ENCODE peak calls at places on chromosomes 3 and 15, in four cellular contexts. One of them, this sample, is unnamed.

GRCh38 chr15:52657338-52657737 is 21.9 kb downstream of the ATOSA start:
- DNase-seq in endothelial cell of umbilical vein: peak; percentile 46
- DNase-seq in GM12878: no peak
- DNase-seq in K562: no peak
- DNase-seq in this sample: peak; percentile 93

GRCh38 chr3:154931484-154931883 is 148.6 kb upstream of the MME start:
- DNase-seq in GM12878: no peak
- DNase-seq in endothelial cell of umbilical vein: no peak
- DNase-seq in K562: no peak
- DNase-seq in this sample: peak; percentile 79

GRCh38 chr3:11143476-11143875 is 10.8 kb upstream of the HRH1 start:
- DNase-seq in GM12878: no peak
- DNase-seq in K562: no peak
- DNase-seq in endothelial cell of umbilical vein: no peak
- DNase-seq in this sample: peak; percentile 64

GRCh38 chr3:135499426-135499825 is 466.1 kb upstream of the PPP2R3A start:
- DNase-seq in K562: no peak
- DNase-seq in endothelial cell of umbilical vein: no peak
- DNase-seq in GM12878: no peak
- DNase-seq in this sample: no peak

GRCh38 chr15:66885281-66885915 is 180.0 kb upstream of the SMAD3 start:
- DNase-seq in K562: no peak
- DNase-seq in GM12878: no peak
- DNase-seq in endothelial cell of umbilical vein: no peak
- DNase-seq in this sample: no peak

GRCh38 chr3:25582242-25582641 is 82.5 kb downstream of the TOP2B start:
- DNase-seq in GM12878: no peak
- DNase-seq in K562: peak; percentile 60
- DNase-seq in endothelial cell of umbilical vein: peak; percentile 63
- DNase-seq in this sample: peak; percentile 96

GRCh38 chr15:64686130-64686735 is 89.2 kb downstream of the RBPMS2 start:
- DNase-seq in GM12878: no peak
- DNase-seq in K562: peak; percentile 34
- DNase-seq in endothelial cell of umbilical vein: peak; percentile 60
- DNase-seq in this sample: peak; percentile 63

GRCh38 chr15:25233766-25234350 is 205.0 kb downstream of the UBE3A start:
- DNase-seq in K562: no peak
- DNase-seq in endothelial cell of umbilical vein: no peak
- DNase-seq in GM12878: no peak
- DNase-seq in this sample: no peak

GRCh38 chr15:68818671-68819450 is 1.8 kb downstream of the ANP32A start:
- DNase-seq in K562: peak; percentile 51
- DNase-seq in endothelial cell of umbilical vein: peak; percentile 53
- DNase-seq in GM12878: no peak
- DNase-seq in this sample: no peak

GRCh38 chr3:186109897-186110803 is 1.3 kb upstream of the ETV5 start:
- DNase-seq in GM12878: no peak
- DNase-seq in endothelial cell of umbilical vein: peak; percentile 48
- DNase-seq in K562: peak; percentile 34
- DNase-seq in this sample: peak; percentile 21

GRCh38 chr15:99955181-99955525 is 221.9 kb upstream of the LYSMD4 start:
- DNase-seq in K562: no peak
- DNase-seq in GM12878: no peak
- DNase-seq in endothelial cell of umbilical vein: no peak
- DNase-seq in this sample: no peak

GRCh38 chr15:98583758-98584157 is 64.6 kb upstream of the IGF1R start:
- DNase-seq in endothelial cell of umbilical vein: no peak
- DNase-seq in K562: no peak
- DNase-seq in GM12878: no peak
- DNase-seq in this sample: no peak

GRCh38 chr3:129593595-129594339 is 12.7 kb downstream of the PLXND1 start:
- DNase-seq in GM12878: no peak
- DNase-seq in K562: no peak
- DNase-seq in endothelial cell of umbilical vein: peak; percentile 74
- DNase-seq in this sample: no peak

GRCh38 chr15:64906402-64906801 is 5.3 kb upstream of the ANKDD1A start:
- DNase-seq in endothelial cell of umbilical vein: no peak
- DNase-seq in K562: no peak
- DNase-seq in GM12878: no peak
- DNase-seq in this sample: no peak

GRCh38 chr3:101677436-101678286 is 729 bp upstream of the ZBTB11 start:
- DNase-seq in K562: no peak
- DNase-seq in endothelial cell of umbilical vein: no peak
- DNase-seq in GM12878: no peak
- DNase-seq in this sample: no peak

GRCh38 chr3:143207338-143207961 is 87.9 kb downstream of the CHST2 start:
- DNase-seq in K562: peak; percentile 36
- DNase-seq in endothelial cell of umbilical vein: no peak
- DNase-seq in GM12878: peak; percentile 95
- DNase-seq in this sample: peak; percentile 67

GRCh38 chr15:64044315-64045105 is 1.8 kb downstream of the DAPK2 start:
- DNase-seq in endothelial cell of umbilical vein: no peak
- DNase-seq in GM12878: peak; percentile 71
- DNase-seq in K562: no peak
- DNase-seq in this sample: no peak

GRCh38 chr15:85100186-85100937 is 118.7 kb downstream of the PDE8A start:
- DNase-seq in endothelial cell of umbilical vein: no peak
- DNase-seq in GM12878: no peak
- DNase-seq in K562: no peak
- DNase-seq in this sample: peak; percentile 8
- TF ChIP-seq FOS in endothelial cell of umbilical vein: no peak
- TF ChIP-seq FOS in GM12878: no peak
- TF ChIP-seq FOS in K562: no peak
- TF ChIP-seq FOS in this sample: no peak

GRCh38 chr3:127789051-127789450 is 33.3 kb downstream of the MGLL start:
- DNase-seq in K562: no peak
- DNase-seq in GM12878: no peak
- DNase-seq in endothelial cell of umbilical vein: no peak
- DNase-seq in this sample: no peak

GRCh38 chr3:127790580-127791183 is 31.6 kb downstream of the MGLL start:
- DNase-seq in K562: no peak
- DNase-seq in endothelial cell of umbilical vein: no peak
- DNase-seq in GM12878: no peak
- DNase-seq in this sample: no peak

GRCh38 chr3:127792664-127793292 is 29.5 kb downstream of the MGLL start:
- DNase-seq in K562: no peak
- DNase-seq in endothelial cell of umbilical vein: peak; percentile 82
- DNase-seq in GM12878: no peak
- DNase-seq in this sample: peak; percentile 98

GRCh38 chr3:127790009-127790533 is 32.2 kb downstream of the MGLL start:
- DNase-seq in endothelial cell of umbilical vein: no peak
- DNase-seq in K562: no peak
- DNase-seq in GM12878: no peak
- DNase-seq in this sample: no peak

DNA sequence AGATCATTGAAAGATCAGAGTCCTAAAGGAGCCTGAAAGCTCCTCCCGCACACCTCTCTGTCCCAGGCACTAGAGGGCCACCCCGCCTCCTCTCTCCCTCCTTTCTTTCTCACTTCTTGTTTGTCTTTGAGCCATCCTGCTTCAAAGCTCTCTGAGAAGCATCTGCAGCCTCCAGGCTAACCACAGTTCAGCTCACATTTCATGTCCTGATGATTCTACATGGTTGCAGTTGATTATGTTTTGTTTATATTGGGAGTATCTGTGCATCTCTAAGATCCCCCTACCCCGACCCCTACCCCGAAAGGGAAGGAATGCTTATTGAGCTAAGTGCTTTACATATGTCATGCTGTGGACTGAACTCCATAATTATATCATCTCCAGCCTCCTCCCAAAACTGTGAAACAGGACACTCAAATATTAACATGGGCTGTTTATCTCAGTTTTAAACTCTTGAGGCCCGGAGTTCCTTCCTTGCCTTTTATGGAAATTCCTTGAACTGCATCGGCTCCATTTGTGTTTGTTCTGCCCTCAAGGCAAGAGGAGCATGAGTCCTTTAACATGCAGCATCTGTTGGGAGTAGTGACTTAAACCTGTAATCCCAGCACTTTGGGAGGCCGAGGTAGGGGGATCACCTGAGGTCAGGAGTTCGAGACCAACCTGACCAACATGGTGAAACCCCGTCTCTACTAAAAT is 30.9 kb downstream of the MGLL start:
- DNase-seq in endothelial cell of umbilical vein: no peak
- DNase-seq in K562: peak; percentile 15
- DNase-seq in GM12878: peak; percentile 41
- DNase-seq in this sample: peak; percentile 90
- TF ChIP-seq FOS in endothelial cell of umbilical vein: no peak
- TF ChIP-seq FOS in K562: no peak
- TF ChIP-seq FOS in GM12878: no peak
- TF ChIP-seq FOS in this sample: no peak

GRCh38 chr3:171459942-171460225 is 321 bp downstream of the TNIK start:
- DNase-seq in endothelial cell of umbilical vein: no peak
- DNase-seq in K562: no peak
- DNase-seq in GM12878: no peak
- DNase-seq in this sample: no peak

GRCh38 chr3:171459130-171459941 is 869 bp downstream of the TNIK start:
- DNase-seq in GM12878: no peak
- DNase-seq in K562: peak; percentile 27
- DNase-seq in endothelial cell of umbilical vein: peak; percentile 72
- DNase-seq in this sample: peak; percentile 36

GRCh38 chr3:171462224-171462623 is 2.0 kb upstream of the TNIK start:
- DNase-seq in GM12878: no peak
- DNase-seq in K562: no peak
- DNase-seq in endothelial cell of umbilical vein: no peak
- DNase-seq in this sample: no peak

GRCh38 chr3:171460226-171461086 is at the start of gene TNIK:
- DNase-seq in K562: peak; percentile 96
- DNase-seq in endothelial cell of umbilical vein: peak; percentile 91
- DNase-seq in GM12878: peak; percentile 95
- DNase-seq in this sample: peak; percentile 89

GRCh38 chr3:171461087-171461917 is 1.1 kb upstream of the TNIK start:
- DNase-seq in GM12878: no peak
- DNase-seq in endothelial cell of umbilical vein: peak; percentile 64
- DNase-seq in K562: no peak
- DNase-seq in this sample: peak; percentile 44
- TF ChIP-seq FOS in GM12878: no peak
- TF ChIP-seq FOS in endothelial cell of umbilical vein: no peak
- TF ChIP-seq FOS in K562: no peak
- TF ChIP-seq FOS in this sample: no peak

GRCh38 chr3:172043233-172043632 is 3.9 kb downstream of the FNDC3B start:
- DNase-seq in endothelial cell of umbilical vein: no peak
- DNase-seq in GM12878: no peak
- DNase-seq in K562: no peak
- DNase-seq in this sample: no peak

GRCh38 chr3:172039352-172040077 is at the start of gene FNDC3B:
- DNase-seq in K562: peak; percentile 78
- DNase-seq in GM12878: peak; percentile 59
- DNase-seq in endothelial cell of umbilical vein: peak; percentile 97
- DNase-seq in this sample: peak; percentile 95

GRCh38 chr3:172040078-172040975 is 949 bp downstream of the FNDC3B start:
- DNase-seq in K562: peak; percentile 84
- DNase-seq in endothelial cell of umbilical vein: peak; percentile 84
- DNase-seq in GM12878: no peak
- DNase-seq in this sample: peak; percentile 86

GRCh38 chr3:172042136-172042535 is 2.8 kb downstream of the FNDC3B start:
- DNase-seq in GM12878: no peak
- DNase-seq in endothelial cell of umbilical vein: peak; percentile 47
- DNase-seq in K562: no peak
- DNase-seq in this sample: no peak

DNA sequence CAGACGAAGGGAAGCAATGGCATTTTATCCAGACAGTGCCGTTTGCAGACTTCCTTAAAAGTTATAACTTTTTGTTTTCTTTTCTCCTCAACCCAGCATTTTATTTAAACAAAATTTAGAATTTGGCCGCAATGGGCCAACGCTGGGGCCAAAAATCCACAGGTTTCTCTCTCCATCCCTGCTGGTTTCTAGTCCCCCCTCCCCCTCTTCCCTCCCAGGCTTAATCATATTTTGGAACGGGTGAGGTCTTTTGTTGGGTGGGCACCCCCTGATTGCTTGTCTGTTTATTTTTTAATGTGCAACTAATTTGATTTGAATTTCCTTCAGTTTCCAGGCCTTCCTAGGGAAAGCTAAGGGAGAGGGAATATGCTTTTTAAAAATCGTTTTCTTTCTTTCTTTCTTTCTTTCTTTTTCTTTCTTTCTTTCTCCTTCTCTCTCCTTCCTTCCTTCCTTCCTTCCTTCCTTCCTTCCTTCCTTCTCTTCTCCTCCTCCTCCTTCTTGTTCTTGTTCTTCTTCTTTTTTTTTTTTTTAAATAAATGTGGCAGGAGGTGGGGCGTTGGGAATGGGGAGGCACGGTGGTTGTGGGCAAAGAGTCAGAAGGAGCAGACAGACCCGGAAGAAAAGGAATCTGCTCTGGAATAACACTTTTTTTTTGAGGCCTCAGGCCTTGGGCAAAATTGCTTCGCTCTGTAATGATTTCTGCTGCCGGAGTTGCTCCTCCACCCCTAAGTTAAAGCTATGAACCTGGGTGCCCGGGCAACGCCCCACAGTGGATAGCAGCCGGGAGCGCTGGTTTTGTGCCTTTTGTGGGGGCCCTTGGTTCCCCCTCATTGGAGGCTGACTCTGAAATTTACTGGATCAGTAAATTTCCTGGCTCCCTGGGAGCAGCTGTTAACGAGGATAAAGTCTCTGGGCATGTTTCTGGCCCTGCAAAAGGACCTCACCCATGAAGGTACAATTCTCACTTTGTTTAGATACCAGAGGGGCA is 1.9 kb downstream of the FNDC3B start:
- DNase-seq in GM12878: no peak
- DNase-seq in K562: no peak
- DNase-seq in endothelial cell of umbilical vein: no peak
- DNase-seq in this sample: peak; percentile 41
- TF ChIP-seq FOS in GM12878: no peak
- TF ChIP-seq FOS in K562: no peak
- TF ChIP-seq FOS in endothelial cell of umbilical vein: no peak
- TF ChIP-seq FOS in this sample: no peak

DNA sequence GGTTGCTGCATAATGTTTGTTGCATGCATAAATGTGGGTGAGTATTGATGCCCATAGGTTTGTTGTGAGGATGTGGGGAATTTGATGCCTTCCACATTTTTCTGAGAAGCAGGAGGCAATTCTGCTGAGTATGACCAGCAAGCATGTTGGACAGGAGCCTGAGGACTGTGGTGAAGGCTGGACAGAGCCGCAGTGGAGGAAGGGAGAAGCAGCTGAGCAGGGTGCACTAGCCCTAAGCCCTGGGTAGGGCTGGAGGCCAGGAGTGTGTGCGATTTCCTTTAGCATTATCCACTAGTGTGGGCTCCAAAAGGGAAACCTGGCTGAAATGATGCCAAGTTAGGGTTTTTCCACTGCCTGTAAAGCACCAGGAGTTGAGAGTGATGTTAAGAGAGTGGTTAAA is 11.9 kb upstream of the XYLB start:
- DNase-seq in endothelial cell of umbilical vein: no peak
- DNase-seq in K562: no peak
- DNase-seq in GM12878: no peak
- DNase-seq in this sample: peak; percentile 60
- TF ChIP-seq FOS in endothelial cell of umbilical vein: no peak
- TF ChIP-seq FOS in K562: no peak
- TF ChIP-seq FOS in GM12878: no peak
- TF ChIP-seq FOS in this sample: no peak

GRCh38 chr3:148466143-148466542 is 231.6 kb upstream of the AGTR1 start:
- DNase-seq in GM12878: no peak
- DNase-seq in endothelial cell of umbilical vein: peak; percentile 56
- DNase-seq in K562: no peak
- DNase-seq in this sample: peak; percentile 73
- TF ChIP-seq FOS in GM12878: no peak
- TF ChIP-seq FOS in endothelial cell of umbilical vein: peak; percentile 85
- TF ChIP-seq FOS in K562: no peak
- TF ChIP-seq FOS in this sample: no peak